ENCODE peak calls at places on chromosomes 16 and 17, in five cellular contexts. A, N, M, H and J are unnamed samples.

GRCh38 chr16:52958951-52959350 is 93.7 kb downstream of the CHD9NB start:
- DNase-seq in H (no peak), A (no peak), M (no peak), N (no peak), J (no peak)

GRCh38 chr16:16120044-16120381 is 103.3 kb downstream of the ABCC6 start:
- DNase-seq in A (no peak), H (peak; percentile 57), M (no peak), N (no peak), J (no peak)

GRCh38 chr16:66846831-66847230 is 2.6 kb downstream of the CA7 start:
- DNase-seq in N (no peak), M (no peak), H (no peak), A (no peak), J (no peak)

GRCh38 chr16:87806246-87806607 is 40.4 kb upstream of the KLHDC4 start:
- DNase-seq in H (no peak), A (no peak), M (no peak), N (no peak), J (no peak)

GRCh38 chr17:35089846-35090193 is 26.3 kb upstream of the RFFL start:
- DNase-seq in H (no peak), M (no peak), N (no peak), A (peak; percentile 27), J (no peak)

GRCh38 chr17:8630227-8630801 is at the start of gene MYH10:
- DNase-seq in M (peak; percentile 10), H (no peak), A (peak; percentile 26), N (no peak), J (no peak)

GRCh38 chr17:41814195-41814594 is 1.4 kb downstream of the FKBP10 start:
- DNase-seq in N (no peak), A (no peak), M (no peak), H (no peak), J (no peak)

GRCh38 chr16:61823326-61823725 is 212.9 kb downstream of the CDH8 start:
- DNase-seq in M (no peak), H (no peak), N (no peak), A (no peak), J (no peak)

GRCh38 chr17:63150994-63151464 is 185.0 kb downstream of the TANC2 start:
- DNase-seq in H (no peak), A (no peak), N (no peak), M (no peak), J (no peak)

DNA sequence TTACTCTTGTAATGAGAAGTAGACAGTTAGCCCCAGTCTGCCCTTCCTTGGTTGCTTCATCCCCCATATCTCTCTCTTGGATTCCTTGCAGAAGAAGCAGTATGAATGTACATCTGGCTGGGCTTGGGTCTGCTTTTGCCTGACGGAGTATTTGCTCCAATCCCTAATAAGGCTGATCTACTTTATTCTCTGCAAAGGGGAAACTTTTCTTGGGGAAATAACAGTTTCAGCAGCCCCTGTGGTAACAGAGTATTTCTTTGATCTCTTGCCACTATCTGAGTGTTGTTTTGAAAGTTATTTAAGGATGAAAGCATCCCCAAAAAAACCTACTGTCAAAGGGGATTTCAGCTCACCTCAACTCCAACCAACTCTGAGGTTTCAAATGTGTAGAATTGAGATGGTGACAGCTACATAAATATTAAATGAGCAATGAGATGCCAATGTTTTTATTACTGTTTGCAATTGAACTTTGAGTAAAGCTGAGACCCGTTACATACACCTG is 168.9 kb upstream of the NOG start:
- DNase-seq in H (no peak), A (no peak), M (peak; percentile 18), N (no peak), J (no peak)
- H3K4me3 ChIP-seq in H (no peak overlapping the region), A (no peak overlapping the region), M (no peak overlapping the region), N (no peak overlapping the region), J (no peak overlapping the region)

GRCh38 chr17:74877592-74878543 is 5.1 kb upstream of the FDXR start:
- DNase-seq in N (no peak), A (no peak), M (no peak), H (peak; percentile 65), J (no peak)
- TF ChIP-seq CTCF in N (no peak), A (no peak), M (no peak), H (no peak), J (no peak)

GRCh38 chr17:81379523-81379942 is 15.7 kb upstream of the BAHCC1 start:
- DNase-seq in H (peak; percentile 77), A (no peak), M (no peak), N (no peak), J (no peak)
- H3K27ac ChIP-seq in H (peak overlapping the region; percentile 12), A (no peak overlapping the region), M (no peak overlapping the region), N (no peak overlapping the region), J (no peak overlapping the region)

DNA sequence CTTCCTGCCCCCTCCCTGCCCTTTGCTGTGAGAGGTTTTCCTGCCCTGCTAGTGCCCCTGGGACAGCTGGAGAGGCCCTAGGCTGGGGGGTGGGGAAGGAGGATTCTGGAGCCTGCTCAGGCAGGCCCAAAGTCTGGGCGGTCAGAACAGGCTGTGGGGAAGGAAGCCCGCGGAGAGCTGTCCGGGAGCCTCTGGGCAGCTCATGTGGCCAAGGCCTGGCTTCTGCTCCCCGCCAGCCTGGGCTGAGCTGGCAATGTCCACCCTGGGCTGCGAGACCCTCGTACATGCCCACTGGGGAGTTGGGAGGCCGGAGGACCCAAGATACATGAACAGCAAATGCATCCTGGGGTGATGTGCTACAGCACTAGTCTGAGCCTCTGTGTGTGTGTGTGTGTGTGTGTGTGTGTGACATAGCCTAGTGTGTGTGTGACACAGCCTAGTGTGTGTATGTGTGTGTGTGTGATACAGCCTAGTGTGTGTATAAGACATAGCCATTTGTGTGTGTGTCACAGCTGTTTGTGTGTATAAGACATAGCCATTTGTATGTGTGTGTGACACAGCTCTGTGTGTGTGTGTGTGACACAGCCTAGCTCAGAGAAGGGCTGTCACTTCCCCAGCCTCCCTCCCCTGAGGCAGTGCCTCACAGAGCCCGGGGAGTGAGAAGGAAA is 201.4 kb upstream of the CIBAR2 start:
- DNase-seq in A (peak; percentile 54), N (no peak), H (no peak), M (no peak), J (no peak)
- H3K4me3 ChIP-seq in A (no peak overlapping the region), N (no peak overlapping the region), H (no peak overlapping the region), M (no peak overlapping the region), J (no peak overlapping the region)

GRCh38 chr17:10699861-10700260 is 2.5 kb downstream of the ADPRM start:
- DNase-seq in N (no peak), H (no peak), A (no peak), M (no peak), J (no peak)

GRCh38 chr17:10698116-10698818 is 873 bp downstream of the ADPRM start:
- DNase-seq in H (peak; percentile 8), N (peak; percentile 33), M (no peak), A (peak; percentile 42), J (no peak)

GRCh38 chr17:10702574-10702973 is 5.2 kb downstream of the ADPRM start:
- DNase-seq in M (no peak), A (no peak), N (no peak), H (peak; percentile 5), J (no peak)

GRCh38 chr17:10697092-10698081 is at the start of the genes ADPRM and SCO1:
- DNase-seq in H (peak; percentile 95), N (peak; percentile 95), M (peak; percentile 96), A (peak; percentile 97), J (peak; percentile 94)
- TF ChIP-seq CTCF in H (peak; percentile 40), N (no peak), M (peak; percentile 17), A (no peak), J (no peak)

GRCh38 chr16:73387979-73388378 is 340.1 kb upstream of the ZFHX3 start:
- DNase-seq in N (no peak), A (no peak), H (no peak), M (no peak), J (no peak)

GRCh38 chr16:73385701-73386100 is 337.8 kb upstream of the ZFHX3 start:
- DNase-seq in M (no peak), H (no peak), A (no peak), N (no peak), J (no peak)

GRCh38 chr16:73390491-73390890 is 342.6 kb upstream of the ZFHX3 start:
- DNase-seq in N (no peak), A (no peak), H (no peak), M (no peak), J (no peak)

GRCh38 chr16:73389075-73389474 is 341.1 kb upstream of the ZFHX3 start:
- DNase-seq in H (no peak), A (no peak), M (no peak), N (no peak), J (no peak)

GRCh38 chr16:73390936-73391335 is 343.0 kb upstream of the ZFHX3 start:
- DNase-seq in A (no peak), H (no peak), N (no peak), M (no peak), J (no peak)
- H3K27ac ChIP-seq in A (no peak overlapping the region), H (no peak overlapping the region), N (no peak overlapping the region), M (no peak overlapping the region), J (no peak overlapping the region)